ENCODE peak calls at places on chromosomes 2 and 18, in ten cellular contexts. P is fibroblast of lung, M is AG04450, L is Panc1, C is AG09319, X is mesothelial cell of epicardium, S is body of pancreas, F is endodermal cell, G is GM20000, Q is endothelial cell. Z is an unnamed sample.
A peak's percentile ranks its signal among the peaks of the same experiment; 100 is the strongest.

GRCh38 chr2:89850481-89850880 is 1159.0 kb downstream of the RPIA start:
- DNase-seq in P (no peak), M (no peak), L (no peak), C (no peak), X (no peak), S (no peak), F (no peak), G (peak; percentile 1), Q (no peak), Z (no peak)

GRCh38 chr2:108968619-108969018 is 20.4 kb downstream of the EDAR start:
- DNase-seq in P (no peak), M (no peak), L (no peak), C (no peak), X (no peak), S (peak; percentile 47), F (no peak), G (no peak), Q (no peak), Z (no peak)

GRCh38 chr2:151111599-151112278 is 149.9 kb downstream of the RBM43 start:
- DNase-seq in P (peak; percentile 82), M (peak; percentile 51), L (peak; percentile 27), C (peak; percentile 2), X (no peak), S (no peak), F (peak; percentile 49), G (no peak), Q (no peak), Z (no peak)

GRCh38 chr18:26089247-26090129 is 925 bp downstream of the SS18 start:
- DNase-seq in P (peak; percentile 49), M (peak; percentile 8), L (no peak), C (no peak), X (no peak), S (no peak), F (no peak), G (no peak), Q (no peak), Z (peak; percentile 55)

GRCh38 chr2:42218712-42219111 is 49.6 kb downstream of the EML4 start:
- DNase-seq in P (no peak), M (no peak), L (no peak), C (no peak), X (no peak), S (no peak), F (no peak), G (no peak), Q (no peak), Z (no peak)

GRCh38 chr2:150495993-150496627 is 8.6 kb upstream of the RND3 start:
- DNase-seq in P (peak; percentile 95), M (peak; percentile 90), L (no peak), C (peak; percentile 90), X (no peak), S (no peak), F (no peak), G (no peak), Q (no peak), Z (no peak)

GRCh38 chr2:224598669-224599068 is 13.5 kb upstream of the CUL3 start:
- DNase-seq in P (no peak), M (no peak), L (no peak), C (no peak), X (no peak), S (no peak), F (no peak), G (no peak), Q (no peak), Z (no peak)

GRCh38 chr2:120914839-120915521 is 179.3 kb downstream of the GLI2 start:
- DNase-seq in P (peak; percentile 95), M (peak; percentile 68), L (no peak), C (no peak), X (no peak), S (peak; percentile 69), F (peak; percentile 59), G (no peak), Q (peak; percentile 21), Z (no peak)

GRCh38 chr2:137049518-137049917 is 284.2 kb downstream of the THSD7B start:
- DNase-seq in P (no peak), M (no peak), L (no peak), C (no peak), X (no peak), S (no peak), F (no peak), G (no peak), Q (no peak), Z (no peak)

GRCh38 chr2:137047369-137047768 is 282.0 kb downstream of the THSD7B start:
- DNase-seq in P (no peak), M (no peak), L (no peak), C (no peak), X (no peak), S (no peak), F (no peak), G (no peak), Q (no peak), Z (no peak)

GRCh38 chr2:137048455-137048854 is 283.1 kb downstream of the THSD7B start:
- DNase-seq in P (no peak), M (no peak), L (no peak), C (no peak), X (no peak), S (no peak), F (no peak), G (no peak), Q (no peak), Z (no peak)

GRCh38 chr2:137056704-137057103 is 291.4 kb downstream of the THSD7B start:
- DNase-seq in P (no peak), M (no peak), L (no peak), C (no peak), X (no peak), S (no peak), F (no peak), G (no peak), Q (no peak), Z (no peak)

DNA sequence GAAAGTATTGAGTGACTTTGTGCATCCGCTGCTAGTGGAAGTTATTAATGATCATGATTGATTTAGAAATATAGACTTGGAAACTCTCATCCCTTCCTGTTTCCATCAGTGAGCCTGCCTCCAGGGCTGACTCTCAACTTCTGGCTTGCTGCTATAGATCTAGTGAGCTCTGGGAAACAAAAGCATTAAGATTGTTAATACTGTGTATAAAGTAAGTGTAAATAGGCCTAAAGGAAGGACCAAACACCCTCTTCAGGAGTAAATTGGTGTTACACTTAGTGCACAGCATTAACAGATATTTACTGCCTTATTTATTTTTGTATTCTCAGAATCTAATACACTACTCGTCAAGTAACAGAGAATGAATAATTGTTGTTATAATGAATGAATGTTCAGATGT is 285.6 kb downstream of the THSD7B start:
- DNase-seq in P (no peak), M (no peak), L (peak; percentile 1), C (no peak), X (no peak), S (no peak), F (peak; percentile 51), G (no peak), Q (no peak), Z (no peak)
- TF ChIP-seq CTCF in P (no peak), M (no peak), L (peak; percentile 22), C (no peak), X (peak; percentile 22), S (no peak), F (peak; percentile 77), G (no peak), Q (peak; percentile 46), Z (peak; percentile 60)

GRCh38 chr2:49251766-49252165 is 97.5 kb upstream of the FSHR start:
- DNase-seq in P (peak; percentile 55), M (peak; percentile 41), L (no peak), C (no peak), X (no peak), S (no peak), F (no peak), G (no peak), Q (no peak), Z (no peak)

GRCh38 chr2:49259926-49260325 is 105.6 kb upstream of the FSHR start:
- DNase-seq in P (no peak), M (no peak), L (no peak), C (no peak), X (no peak), S (no peak), F (no peak), G (no peak), Q (no peak), Z (no peak)

GRCh38 chr2:49254401-49254800 is 100.1 kb upstream of the FSHR start:
- DNase-seq in P (no peak), M (no peak), L (no peak), C (no peak), X (no peak), S (no peak), F (no peak), G (no peak), Q (no peak), Z (no peak)

GRCh38 chr2:49251251-49251650 is 96.9 kb upstream of the FSHR start:
- DNase-seq in P (no peak), M (no peak), L (no peak), C (no peak), X (no peak), S (no peak), F (no peak), G (no peak), Q (no peak), Z (no peak)

GRCh38 chr2:49255325-49256023 is 101.2 kb upstream of the FSHR start:
- DNase-seq in P (peak; percentile 8), M (no peak), L (no peak), C (no peak), X (no peak), S (no peak), F (no peak), G (no peak), Q (no peak), Z (no peak)
- TF ChIP-seq CTCF in P (no peak), M (peak; percentile 19), L (peak; percentile 23), C (no peak), X (peak; percentile 30), S (peak; percentile 28), F (no peak), G (no peak), Q (no peak), Z (no peak)

GRCh38 chr2:126886201-126886905 is 12.3 kb upstream of the TEX51 start:
- DNase-seq in P (peak; percentile 56), M (peak; percentile 1), L (peak; percentile 2), C (no peak), X (peak; percentile 83), S (peak; percentile 77), F (peak; percentile 96), G (peak; percentile 83), Q (peak; percentile 84), Z (peak; percentile 69)
- TF ChIP-seq CTCF in P (peak; percentile 40), M (peak; percentile 56), L (peak; percentile 93), C (peak; percentile 52), X (peak; percentile 80), S (peak; percentile 62), F (peak; percentile 98), G (peak; percentile 89), Q (peak; percentile 88), Z (peak; percentile 92)

DNA sequence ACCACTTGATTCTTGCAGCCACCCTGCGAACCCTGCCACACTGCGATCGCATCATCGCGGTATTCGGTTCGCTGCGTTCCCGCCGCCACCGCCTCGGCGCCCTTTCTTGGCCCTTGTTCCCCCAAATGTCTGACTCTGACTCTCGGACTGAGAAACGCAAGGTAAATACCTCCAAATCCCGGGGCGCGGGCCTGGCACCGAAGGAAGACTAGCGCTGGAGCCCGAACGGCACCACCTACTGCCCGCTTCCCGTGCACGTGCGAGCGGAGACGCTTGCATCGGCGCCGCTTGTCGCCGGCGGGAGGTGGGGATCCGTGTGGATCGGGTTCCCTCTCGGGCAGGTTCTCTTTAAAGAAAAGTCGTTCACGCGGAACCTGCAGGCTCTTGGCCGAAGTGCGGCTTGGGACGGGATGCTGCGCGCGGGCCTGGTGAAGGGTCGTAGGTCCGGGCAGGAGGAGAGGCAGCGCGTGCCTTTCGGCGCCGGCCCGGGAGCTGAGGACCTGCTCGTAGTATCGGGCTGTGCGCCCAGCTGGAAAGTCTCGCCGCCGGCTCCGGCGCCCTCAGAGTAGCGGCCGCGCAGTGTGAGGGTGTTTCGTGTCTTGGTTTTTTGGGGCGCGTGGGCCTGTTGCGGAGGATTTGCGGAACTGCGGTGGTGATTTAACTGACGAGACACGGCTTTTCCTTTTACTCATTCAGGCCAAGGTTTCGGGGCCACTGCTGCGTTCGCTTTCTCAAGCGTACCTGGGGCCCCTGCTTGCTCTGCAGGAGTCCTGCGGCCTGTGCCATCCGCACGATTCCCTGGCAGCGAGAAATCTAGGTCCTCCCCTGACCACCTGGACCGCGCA is 536 bp downstream of the BCL2L11 start:
- DNase-seq in P (peak; percentile 33), M (no peak), L (no peak), C (no peak), X (peak; percentile 70), S (peak; percentile 70), F (peak; percentile 83), G (peak; percentile 58), Q (peak; percentile 41), Z (peak; percentile 43)
- TF ChIP-seq CTCF in P (no peak), M (no peak), L (no peak), C (no peak), X (no peak), S (no peak), F (peak; percentile 17), G (no peak), Q (no peak), Z (no peak)

Z was measured in progenitor cell of endocrine pancreas.